ENCODE peak calls at places on chromosomes 3 and 15, in seven cellular contexts. One of them, this sample, is unnamed.

GRCh38 chr15:66780172-66780972 is 78.3 kb downstream of the SMAD6 start:
- DNase-seq in hepatocyte: peak; percentile 61
- DNase-seq in tibial artery: peak; percentile 77
- DNase-seq in neuronal stem cell: no peak
- DNase-seq in esophagus squamous epithelium: no peak
- DNase-seq in A673: peak; percentile 55
- DNase-seq in naive thymus-derived CD4-positive, alpha-beta T cell: no peak
- DNase-seq in this sample: no peak

GRCh38 chr15:79015416-79015815 is 70.6 kb upstream of the CTSH start:
- DNase-seq in tibial artery: no peak
- DNase-seq in neuronal stem cell: no peak
- DNase-seq in naive thymus-derived CD4-positive, alpha-beta T cell: no peak
- DNase-seq in hepatocyte: no peak
- DNase-seq in esophagus squamous epithelium: no peak
- DNase-seq in A673: no peak
- DNase-seq in this sample: no peak

GRCh38 chr15:47027322-47027946 is 689.9 kb upstream of the SEMA6D start:
- DNase-seq in hepatocyte: peak; percentile 17
- DNase-seq in neuronal stem cell: no peak
- DNase-seq in esophagus squamous epithelium: no peak
- DNase-seq in A673: peak; percentile 32
- DNase-seq in naive thymus-derived CD4-positive, alpha-beta T cell: no peak
- DNase-seq in tibial artery: no peak
- DNase-seq in this sample: no peak

GRCh38 chr3:118946449-118946848 is 88.2 kb downstream of the IGSF11 start:
- DNase-seq in neuronal stem cell: no peak
- DNase-seq in A673: no peak
- DNase-seq in esophagus squamous epithelium: no peak
- DNase-seq in naive thymus-derived CD4-positive, alpha-beta T cell: no peak
- DNase-seq in tibial artery: no peak
- DNase-seq in hepatocyte: no peak
- DNase-seq in this sample: no peak

GRCh38 chr15:40968290-40969085 is 15.2 kb downstream of the CHAC1 start:
- DNase-seq in tibial artery: no peak
- DNase-seq in hepatocyte: no peak
- DNase-seq in neuronal stem cell: peak; percentile 38
- DNase-seq in A673: no peak
- DNase-seq in esophagus squamous epithelium: no peak
- DNase-seq in naive thymus-derived CD4-positive, alpha-beta T cell: no peak
- DNase-seq in this sample: no peak

GRCh38 chr15:78046796-78047341 is 30.6 kb downstream of the TBC1D2B start:
- DNase-seq in tibial artery: peak; percentile 60
- DNase-seq in naive thymus-derived CD4-positive, alpha-beta T cell: no peak
- DNase-seq in A673: no peak
- DNase-seq in neuronal stem cell: no peak
- DNase-seq in hepatocyte: no peak
- DNase-seq in esophagus squamous epithelium: no peak
- DNase-seq in this sample: no peak

GRCh38 chr15:63942486-63943365 is 103.6 kb downstream of the DAPK2 start:
- DNase-seq in hepatocyte: no peak
- DNase-seq in A673: no peak
- DNase-seq in tibial artery: no peak
- DNase-seq in naive thymus-derived CD4-positive, alpha-beta T cell: no peak
- DNase-seq in neuronal stem cell: no peak
- DNase-seq in esophagus squamous epithelium: no peak
- DNase-seq in this sample: peak; percentile 40

GRCh38 chr15:94086360-94086759 is 145.0 kb upstream of the MCTP2 start:
- DNase-seq in tibial artery: no peak
- DNase-seq in A673: no peak
- DNase-seq in neuronal stem cell: no peak
- DNase-seq in naive thymus-derived CD4-positive, alpha-beta T cell: no peak
- DNase-seq in esophagus squamous epithelium: no peak
- DNase-seq in hepatocyte: no peak
- DNase-seq in this sample: no peak

GRCh38 chr3:184757010-184757651 is 45.3 kb upstream of the MAGEF1 start:
- DNase-seq in naive thymus-derived CD4-positive, alpha-beta T cell: no peak
- DNase-seq in esophagus squamous epithelium: no peak
- DNase-seq in hepatocyte: peak; percentile 83
- DNase-seq in tibial artery: peak; percentile 88
- DNase-seq in neuronal stem cell: no peak
- DNase-seq in A673: peak; percentile 50
- DNase-seq in this sample: peak; percentile 77

GRCh38 chr3:170709046-170709445 is 123.2 kb upstream of the SLC7A14 start:
- DNase-seq in hepatocyte: peak; percentile 14
- DNase-seq in esophagus squamous epithelium: no peak
- DNase-seq in neuronal stem cell: no peak
- DNase-seq in tibial artery: no peak
- DNase-seq in naive thymus-derived CD4-positive, alpha-beta T cell: no peak
- DNase-seq in A673: no peak
- DNase-seq in this sample: no peak

GRCh38 chr3:196008929-196009328 is 73.0 kb downstream of the TFRC start:
- DNase-seq in A673: no peak
- DNase-seq in hepatocyte: no peak
- DNase-seq in neuronal stem cell: no peak
- DNase-seq in esophagus squamous epithelium: no peak
- DNase-seq in tibial artery: no peak
- DNase-seq in naive thymus-derived CD4-positive, alpha-beta T cell: no peak
- DNase-seq in this sample: no peak

GRCh38 chr15:58070801-58071418 is 5.4 kb upstream of the ALDH1A2 start:
- DNase-seq in naive thymus-derived CD4-positive, alpha-beta T cell: no peak
- DNase-seq in neuronal stem cell: peak; percentile 74
- DNase-seq in esophagus squamous epithelium: no peak
- DNase-seq in tibial artery: no peak
- DNase-seq in A673: peak; percentile 82
- DNase-seq in hepatocyte: peak; percentile 68
- DNase-seq in this sample: peak; percentile 79

GRCh38 chr15:76346666-76347506 is 10.3 kb downstream of the ISL2 start:
- DNase-seq in esophagus squamous epithelium: no peak
- DNase-seq in tibial artery: no peak
- DNase-seq in hepatocyte: peak; percentile 33
- DNase-seq in neuronal stem cell: no peak
- DNase-seq in naive thymus-derived CD4-positive, alpha-beta T cell: no peak
- DNase-seq in A673: peak; percentile 74
- DNase-seq in this sample: no peak

GRCh38 chr3:136465296-136465695 is 215.2 kb downstream of the PCCB start:
- DNase-seq in A673: no peak
- DNase-seq in esophagus squamous epithelium: no peak
- DNase-seq in hepatocyte: no peak
- DNase-seq in tibial artery: no peak
- DNase-seq in neuronal stem cell: no peak
- DNase-seq in naive thymus-derived CD4-positive, alpha-beta T cell: no peak
- DNase-seq in this sample: no peak

GRCh38 chr3:141738636-141739363 is 702 bp downstream of the RNF7 start:
- DNase-seq in hepatocyte: peak; percentile 75
- DNase-seq in A673: peak; percentile 53
- DNase-seq in tibial artery: no peak
- DNase-seq in neuronal stem cell: no peak
- DNase-seq in naive thymus-derived CD4-positive, alpha-beta T cell: peak; percentile 31
- DNase-seq in esophagus squamous epithelium: no peak
- DNase-seq in this sample: peak; percentile 75

GRCh38 chr15:39934415-39935044 is 615 bp downstream of the EIF2AK4 start:
- DNase-seq in naive thymus-derived CD4-positive, alpha-beta T cell: no peak
- DNase-seq in esophagus squamous epithelium: no peak
- DNase-seq in neuronal stem cell: peak; percentile 15
- DNase-seq in tibial artery: no peak
- DNase-seq in A673: peak; percentile 31
- DNase-seq in hepatocyte: no peak
- DNase-seq in this sample: no peak

GRCh38 chr3:120428904-120429303 is 21.9 kb downstream of the FSTL1 start:
- DNase-seq in neuronal stem cell: no peak
- DNase-seq in hepatocyte: no peak
- DNase-seq in A673: no peak
- DNase-seq in tibial artery: no peak
- DNase-seq in esophagus squamous epithelium: no peak
- DNase-seq in naive thymus-derived CD4-positive, alpha-beta T cell: no peak
- DNase-seq in this sample: no peak

GRCh38 chr3:148861277-148861869 is 3.7 kb upstream of the CPA3 start:
- DNase-seq in hepatocyte: peak; percentile 54
- DNase-seq in neuronal stem cell: peak; percentile 9
- DNase-seq in esophagus squamous epithelium: no peak
- DNase-seq in naive thymus-derived CD4-positive, alpha-beta T cell: no peak
- DNase-seq in A673: peak; percentile 56
- DNase-seq in tibial artery: no peak
- DNase-seq in this sample: peak; percentile 75

GRCh38 chr15:58628206-58629057 is 121.1 kb downstream of the ADAM10 start:
- DNase-seq in neuronal stem cell: no peak
- DNase-seq in A673: no peak
- DNase-seq in tibial artery: no peak
- DNase-seq in hepatocyte: no peak
- DNase-seq in naive thymus-derived CD4-positive, alpha-beta T cell: no peak
- DNase-seq in esophagus squamous epithelium: no peak
- DNase-seq in this sample: no peak

GRCh38 chr15:55279746-55280351 is 9.8 kb downstream of the RAB27A start:
- DNase-seq in A673: no peak
- DNase-seq in esophagus squamous epithelium: no peak
- DNase-seq in naive thymus-derived CD4-positive, alpha-beta T cell: peak; percentile 26
- DNase-seq in tibial artery: no peak
- DNase-seq in hepatocyte: peak; percentile 61
- DNase-seq in neuronal stem cell: no peak
- DNase-seq in this sample: no peak

GRCh38 chr15:55277116-55277564 is 12.5 kb downstream of the RAB27A start:
- DNase-seq in neuronal stem cell: no peak
- DNase-seq in hepatocyte: no peak
- DNase-seq in esophagus squamous epithelium: no peak
- DNase-seq in naive thymus-derived CD4-positive, alpha-beta T cell: peak; percentile 39
- DNase-seq in tibial artery: no peak
- DNase-seq in A673: no peak
- DNase-seq in this sample: no peak

GRCh38 chr15:55279100-55279745 is 10.4 kb downstream of the RAB27A start:
- DNase-seq in neuronal stem cell: no peak
- DNase-seq in A673: no peak
- DNase-seq in naive thymus-derived CD4-positive, alpha-beta T cell: no peak
- DNase-seq in esophagus squamous epithelium: no peak
- DNase-seq in tibial artery: no peak
- DNase-seq in hepatocyte: no peak
- DNase-seq in this sample: no peak

GRCh38 chr15:55276324-55276723 is 13.3 kb downstream of the RAB27A start:
- DNase-seq in esophagus squamous epithelium: no peak
- DNase-seq in tibial artery: no peak
- DNase-seq in neuronal stem cell: no peak
- DNase-seq in naive thymus-derived CD4-positive, alpha-beta T cell: no peak
- DNase-seq in hepatocyte: no peak
- DNase-seq in A673: no peak
- DNase-seq in this sample: no peak

DNA sequence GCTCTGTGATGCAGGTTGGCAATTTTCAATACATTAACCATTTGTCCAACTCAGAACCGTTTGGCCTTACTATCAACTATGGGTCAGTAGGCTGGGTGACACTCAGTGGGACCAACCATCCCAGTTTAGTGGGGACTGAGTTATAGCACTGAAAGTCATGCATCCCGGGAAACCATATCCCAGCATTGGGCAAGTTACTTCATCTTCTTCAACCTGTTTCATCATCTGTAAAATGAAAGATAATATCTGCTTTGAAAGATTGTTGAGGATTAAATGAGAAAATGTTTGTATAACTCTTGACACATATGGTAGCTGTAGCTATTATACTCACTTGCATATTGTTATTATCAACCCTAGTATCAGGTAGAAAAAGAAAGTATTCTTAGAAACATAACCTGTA is 11.9 kb downstream of the RAB27A start:
- DNase-seq in esophagus squamous epithelium: no peak
- DNase-seq in tibial artery: no peak
- DNase-seq in naive thymus-derived CD4-positive, alpha-beta T cell: no peak
- DNase-seq in neuronal stem cell: no peak
- DNase-seq in A673: no peak
- DNase-seq in hepatocyte: no peak
- DNase-seq in this sample: no peak
- H3K4me1 ChIP-seq in esophagus squamous epithelium: peaks cover 14% of the 10 kb centered on the region
- H3K4me1 ChIP-seq in tibial artery: peaks cover 19% of the 10 kb centered on the region
- H3K4me1 ChIP-seq in naive thymus-derived CD4-positive, alpha-beta T cell: peaks cover 71% of the 10 kb centered on the region
- H3K4me1 ChIP-seq in neuronal stem cell: no peaks in the 10 kb centered on the region
- H3K4me1 ChIP-seq in A673: no peaks in the 10 kb centered on the region
- H3K4me1 ChIP-seq in hepatocyte: peaks cover 6% of the 10 kb centered on the region
- H3K4me1 ChIP-seq in this sample: no peaks in the 10 kb centered on the region

GRCh38 chr3:98954806-98955205 is 53.3 kb upstream of the DCBLD2 start:
- DNase-seq in hepatocyte: peak; percentile 11
- DNase-seq in tibial artery: no peak
- DNase-seq in A673: no peak
- DNase-seq in naive thymus-derived CD4-positive, alpha-beta T cell: no peak
- DNase-seq in esophagus squamous epithelium: no peak
- DNase-seq in neuronal stem cell: no peak
- DNase-seq in this sample: no peak
- H3K4me1 ChIP-seq in hepatocyte: no peaks in the 10 kb centered on the region
- H3K4me1 ChIP-seq in tibial artery: no peaks in the 10 kb centered on the region
- H3K4me1 ChIP-seq in A673: peaks cover 4% of the 10 kb centered on the region
- H3K4me1 ChIP-seq in naive thymus-derived CD4-positive, alpha-beta T cell: no peaks in the 10 kb centered on the region
- H3K4me1 ChIP-seq in esophagus squamous epithelium: no peaks in the 10 kb centered on the region
- H3K4me1 ChIP-seq in neuronal stem cell: no peaks in the 10 kb centered on the region
- H3K4me1 ChIP-seq in this sample: no peaks in the 10 kb centered on the region

GRCh38 chr3:122410111-122410510 is 5.8 kb downstream of the WDR5B start:
- DNase-seq in A673: no peak
- DNase-seq in naive thymus-derived CD4-positive, alpha-beta T cell: no peak
- DNase-seq in esophagus squamous epithelium: no peak
- DNase-seq in hepatocyte: no peak
- DNase-seq in tibial artery: no peak
- DNase-seq in neuronal stem cell: no peak
- DNase-seq in this sample: no peak

GRCh38 chr3:122410639-122411038 is 5.2 kb downstream of the WDR5B start:
- DNase-seq in esophagus squamous epithelium: no peak
- DNase-seq in tibial artery: no peak
- DNase-seq in hepatocyte: no peak
- DNase-seq in naive thymus-derived CD4-positive, alpha-beta T cell: no peak
- DNase-seq in A673: no peak
- DNase-seq in neuronal stem cell: no peak
- DNase-seq in this sample: no peak

GRCh38 chr3:122406198-122406597 is 9.7 kb downstream of the WDR5B start:
- DNase-seq in A673: no peak
- DNase-seq in esophagus squamous epithelium: no peak
- DNase-seq in neuronal stem cell: no peak
- DNase-seq in tibial artery: no peak
- DNase-seq in naive thymus-derived CD4-positive, alpha-beta T cell: no peak
- DNase-seq in hepatocyte: no peak
- DNase-seq in this sample: no peak

GRCh38 chr3:122407946-122408345 is 7.9 kb downstream of the WDR5B start:
- DNase-seq in A673: no peak
- DNase-seq in naive thymus-derived CD4-positive, alpha-beta T cell: no peak
- DNase-seq in hepatocyte: no peak
- DNase-seq in tibial artery: no peak
- DNase-seq in esophagus squamous epithelium: no peak
- DNase-seq in neuronal stem cell: no peak
- DNase-seq in this sample: no peak

DNA sequence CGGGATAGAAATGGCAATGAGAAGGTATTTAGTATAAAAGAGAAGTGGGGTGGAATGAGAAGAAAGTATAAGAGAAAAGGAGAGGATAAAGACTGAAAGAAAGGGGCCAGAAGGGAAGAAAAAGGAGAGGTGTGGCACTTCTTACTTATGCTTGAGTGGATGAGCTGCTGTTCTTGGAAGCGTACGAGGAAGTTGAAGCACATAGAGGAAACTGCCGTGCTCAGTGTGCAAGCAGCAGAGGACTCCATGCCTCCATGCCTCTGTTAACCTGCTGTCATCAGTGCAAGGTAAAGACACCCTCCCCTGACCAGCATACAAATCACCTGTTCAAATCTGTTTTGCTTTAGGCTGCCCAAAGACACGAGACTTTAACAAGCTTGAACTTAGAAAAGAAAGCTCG is 6.5 kb downstream of the WDR5B start:
- DNase-seq in neuronal stem cell: no peak
- DNase-seq in naive thymus-derived CD4-positive, alpha-beta T cell: no peak
- DNase-seq in hepatocyte: no peak
- DNase-seq in esophagus squamous epithelium: no peak
- DNase-seq in A673: no peak
- DNase-seq in tibial artery: no peak
- DNase-seq in this sample: no peak
- H3K4me1 ChIP-seq in neuronal stem cell: peaks cover 3% of the 10 kb centered on the region
- H3K4me1 ChIP-seq in naive thymus-derived CD4-positive, alpha-beta T cell: peaks cover 7% of the 10 kb centered on the region
- H3K4me1 ChIP-seq in hepatocyte: peaks cover under 1% of the 10 kb centered on the region
- H3K4me1 ChIP-seq in esophagus squamous epithelium: no peaks in the 10 kb centered on the region
- H3K4me1 ChIP-seq in A673: no peaks in the 10 kb centered on the region
- H3K4me1 ChIP-seq in tibial artery: peaks cover 17% of the 10 kb centered on the region
- H3K4me1 ChIP-seq in this sample: peaks cover 52% of the 10 kb centered on the region

GRCh38 chr15:101502572-101503295 is 13.2 kb upstream of the PCSK6 start:
- DNase-seq in esophagus squamous epithelium: no peak
- DNase-seq in tibial artery: no peak
- DNase-seq in hepatocyte: no peak
- DNase-seq in A673: no peak
- DNase-seq in naive thymus-derived CD4-positive, alpha-beta T cell: no peak
- DNase-seq in neuronal stem cell: no peak
- DNase-seq in this sample: no peak
- H3K4me1 ChIP-seq in esophagus squamous epithelium: peaks cover 12% of the 10 kb centered on the region
- H3K4me1 ChIP-seq in tibial artery: peaks cover 19% of the 10 kb centered on the region
- H3K4me1 ChIP-seq in hepatocyte: peaks cover 9% of the 10 kb centered on the region
- H3K4me1 ChIP-seq in A673: no peaks in the 10 kb centered on the region
- H3K4me1 ChIP-seq in naive thymus-derived CD4-positive, alpha-beta T cell: peaks cover 3% of the 10 kb centered on the region
- H3K4me1 ChIP-seq in neuronal stem cell: no peaks in the 10 kb centered on the region
- H3K4me1 ChIP-seq in this sample: peaks cover 4% of the 10 kb centered on the region

This sample was measured in Karpas-422.